ENCODE peak calls at places on chromosomes 5 and 9, in seven cellular contexts. R, M, E, Z, F, N and O are unnamed samples.

GRCh38 chr5:95244479-95244878 is 40.4 kb downstream of the MCTP1 start:
- DNase-seq in R (no peak), M (no peak), E (no peak), Z (no peak), F (no peak), N (no peak), O (no peak)

GRCh38 chr5:761854-762685 is 22.5 kb downstream of the ZDHHC11B start:
- DNase-seq in R (peak; percentile 56), M (no peak), E (no peak), Z (no peak), F (no peak), N (no peak), O (no peak)

GRCh38 chr5:639584-640213 is 27.6 kb downstream of the CEP72 start:
- DNase-seq in R (no peak), M (no peak), E (no peak), Z (no peak), F (no peak), N (no peak), O (no peak)

GRCh38 chr5:159316519-159317383 is 13.5 kb downstream of the IL12B start:
- DNase-seq in R (peak; percentile 71), M (peak; percentile 55), E (peak; percentile 64), Z (no peak), F (peak; percentile 83), N (peak; percentile 44), O (peak; percentile 77)

GRCh38 chr9:104868687-104869404 is 59.1 kb downstream of the ABCA1 start:
- DNase-seq in R (peak; percentile 89), M (peak; percentile 60), E (peak; percentile 89), Z (peak; percentile 69), F (peak; percentile 96), N (peak; percentile 47), O (peak; percentile 82)

GRCh38 chr9:37963936-37964739 is 60.2 kb upstream of the SLC25A51 start:
- DNase-seq in R (peak; percentile 74), M (peak; percentile 87), E (peak; percentile 99), Z (no peak), F (peak; percentile 96), N (no peak), O (peak; percentile 89)

GRCh38 chr5:66307647-66308257 is 163.7 kb downstream of the SREK1 start:
- DNase-seq in R (no peak), M (peak; percentile 50), E (peak; percentile 70), Z (no peak), F (peak; percentile 87), N (peak; percentile 24), O (peak; percentile 75)

GRCh38 chr5:57032151-57032551 is 80.2 kb upstream of the MIER3 start:
- DNase-seq in R (peak; percentile 61), M (peak; percentile 55), E (no peak), Z (no peak), F (no peak), N (no peak), O (peak; percentile 61)

GRCh38 chr5:144390133-144390532 is 219.5 kb downstream of the KCTD16 start:
- DNase-seq in R (no peak), M (peak; percentile 14), E (peak; percentile 2), Z (no peak), F (peak; percentile 15), N (no peak), O (peak; percentile 44)

GRCh38 chr5:175718401-175719108 is 60.7 kb downstream of the HRH2 start:
- DNase-seq in R (peak; percentile 81), M (peak; percentile 57), E (no peak), Z (peak; percentile 68), F (peak; percentile 20), N (peak; percentile 59), O (peak; percentile 55)

GRCh38 chr9:127489471-127490115 is 38.3 kb downstream of the LRSAM1 start:
- DNase-seq in R (no peak), M (no peak), E (no peak), Z (no peak), F (no peak), N (peak; percentile 46), O (no peak)

GRCh38 chr5:107875834-107876233 is 205.1 kb upstream of the EFNA5 start:
- DNase-seq in R (no peak), M (no peak), E (peak; percentile 55), Z (no peak), F (peak; percentile 5), N (no peak), O (peak; percentile 46)

GRCh38 chr5:175321927-175322532 is 122.0 kb downstream of the DRD1 start:
- DNase-seq in R (no peak), M (peak; percentile 56), E (peak; percentile 22), Z (no peak), F (peak; percentile 7), N (peak; percentile 62), O (peak; percentile 77)

GRCh38 chr5:150329881-150330876 is 27.3 kb upstream of the TCOF1 start:
- DNase-seq in R (no peak), M (no peak), E (no peak), Z (no peak), F (no peak), N (no peak), O (no peak)

GRCh38 chr5:150328458-150328857 is 25.8 kb upstream of the ARSI start:
- DNase-seq in R (no peak), M (no peak), E (no peak), Z (no peak), F (no peak), N (no peak), O (no peak)

GRCh38 chr5:150333400-150333799 is 24.1 kb upstream of the TCOF1 start:
- DNase-seq in R (no peak), M (no peak), E (no peak), Z (no peak), F (no peak), N (no peak), O (no peak)

GRCh38 chr5:150325426-150325825 is 22.7 kb upstream of the ARSI start:
- DNase-seq in R (no peak), M (no peak), E (no peak), Z (no peak), F (no peak), N (no peak), O (no peak)

GRCh38 chr5:150329038-150329437 is 26.3 kb upstream of the ARSI start:
- DNase-seq in R (no peak), M (no peak), E (no peak), Z (no peak), F (peak; percentile 42), N (no peak), O (no peak)
- TF ChIP-seq CTCF in R (no peak), M (no peak), E (no peak), Z (no peak), F (no peak), N (no peak), O (no peak)

DNA sequence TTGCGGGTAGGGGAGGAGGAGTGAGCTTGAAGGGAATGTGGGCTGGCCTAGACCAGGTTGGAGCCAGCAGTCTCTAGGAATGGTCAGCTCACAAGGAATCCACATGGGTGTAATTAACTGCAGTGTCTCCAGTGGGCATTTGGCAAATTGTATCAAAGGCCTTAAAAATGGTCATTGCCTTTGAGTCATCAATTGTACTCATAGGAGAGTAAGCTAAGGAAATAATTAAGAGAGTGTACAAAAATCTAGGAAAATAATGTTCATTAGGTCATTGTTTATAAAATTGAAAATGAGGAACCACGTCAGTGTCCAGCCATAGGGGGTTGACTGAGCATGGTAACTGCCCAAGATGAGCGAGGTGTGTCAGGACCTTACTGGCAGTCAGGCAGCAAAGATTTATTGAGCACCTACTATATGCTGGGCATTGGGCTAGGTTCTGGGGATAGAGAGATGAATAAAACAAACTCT is 29.8 kb upstream of the RPL26L1 start:
- DNase-seq in R (no peak), M (no peak), E (peak; percentile 87), Z (no peak), F (peak; percentile 52), N (no peak), O (no peak)
- TF ChIP-seq CTCF in R (no peak), M (no peak), E (no peak), Z (no peak), F (no peak), N (no peak), O (no peak)

GRCh38 chr5:173640166-173640804 is 23.8 kb upstream of the BOD1 start:
- DNase-seq in R (peak; percentile 52), M (no peak), E (no peak), Z (no peak), F (no peak), N (no peak), O (no peak)
- TF ChIP-seq CTCF in R (peak; percentile 10), M (peak; percentile 28), E (no peak), Z (peak; percentile 18), F (no peak), N (no peak), O (no peak)

DNA sequence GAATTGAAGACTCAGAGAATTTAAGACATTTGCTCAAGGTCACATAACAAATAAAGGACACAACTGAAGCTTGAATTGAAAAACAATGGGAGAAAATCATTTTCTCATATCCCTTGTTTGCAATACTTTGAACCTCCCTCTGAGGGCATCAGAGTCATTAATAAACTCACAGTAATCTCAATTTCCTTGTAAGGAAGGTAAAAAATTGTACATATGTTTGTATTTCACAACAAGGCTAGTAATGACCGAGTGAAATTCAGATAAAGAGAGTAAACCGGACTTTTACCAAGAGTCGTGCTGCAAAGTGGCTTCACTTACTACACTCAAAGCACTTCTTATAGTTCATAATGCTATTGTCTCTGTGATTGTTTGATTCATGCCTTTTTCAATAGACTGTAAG is 665.0 kb downstream of the NR2F1-AS1 start:
- DNase-seq in R (no peak), M (peak; percentile 56), E (peak; percentile 38), Z (no peak), F (peak; percentile 85), N (no peak), O (peak; percentile 36)
- TF ChIP-seq CTCF in R (peak; percentile 23), M (peak; percentile 63), E (peak; percentile 25), Z (peak; percentile 20), F (peak; percentile 44), N (no peak), O (no peak)